ENCODE peak calls at places on chromosomes 1 and 21, in nine cellular contexts. H is epithelial cell of esophagus, Y is heart left ventricle, L is bronchial epithelial cell, W is foreskin fibroblast, N is thoracic aorta, P is astrocyte, X is psoas muscle, E is heart right ventricle. O is an unnamed sample.

GRCh38 chr1:1088036-1088800 is 14.1 kb upstream of the RNF223 start:
- DNase-seq in P (no peak), X (peak), N (no peak), Y (no peak), H (no peak), L (no peak), W (no peak), E (no peak), O (no peak)

GRCh38 chr1:94884101-94884875 is 42.6 kb downstream of the CNN3 start:
- DNase-seq in Y (no peak), P (peak), N (no peak), H (peak), W (peak), X (no peak), L (peak), E (no peak), O (no peak)

GRCh38 chr1:110515041-110515440 is 3.9 kb downstream of the KCNA10 start:
- DNase-seq in P (no peak), X (no peak), N (no peak), Y (no peak), L (no peak), W (no peak), E (no peak), H (no peak), O (no peak)

GRCh38 chr1:51575406-51576084 is 41.3 kb upstream of the OSBPL9 start:
- DNase-seq in X (no peak), N (no peak), P (peak), W (no peak), Y (no peak), E (no peak), H (no peak), L (no peak), O (peak)

GRCh38 chr21:39281207-39281606 is 32.2 kb downstream of the BRWD1 start:
- DNase-seq in E (no peak), N (no peak), L (no peak), P (no peak), W (no peak), Y (no peak), H (no peak), X (no peak), O (no peak)

GRCh38 chr1:79373481-79374132 is 367.1 kb upstream of the ADGRL4 start:
- DNase-seq in L (no peak), E (no peak), X (no peak), W (peak), H (no peak), P (peak), Y (peak), N (no peak), O (no peak)

GRCh38 chr1:223708001-223708359 is 4.4 kb upstream of the CAPN2 start:
- DNase-seq in N (no peak), Y (no peak), P (no peak), E (no peak), H (peak), X (no peak), W (no peak), L (peak), O (no peak)

GRCh38 chr1:222048030-222048632 is 306.2 kb upstream of the DUSP10 start:
- DNase-seq in X (no peak), N (no peak), Y (no peak), H (peak), L (peak), E (no peak), P (peak), W (peak), O (peak)

GRCh38 chr1:211591980-211592493 is 13.1 kb upstream of the SLC30A1 start:
- DNase-seq in E (no peak), P (peak), H (peak), Y (no peak), W (peak), N (no peak), X (no peak), L (peak), O (no peak)

GRCh38 chr1:56819393-56819899 is at the start of gene FYB2:
- DNase-seq in W (no peak), Y (peak), H (no peak), E (no peak), N (no peak), L (no peak), P (no peak), X (no peak), O (no peak)

GRCh38 chr1:145990249-145991097 is 5.9 kb downstream of the TXNIP start:
- DNase-seq in E (no peak), L (no peak), P (no peak), W (peak), X (peak), N (no peak), Y (peak), H (no peak), O (no peak)

GRCh38 chr1:98304888-98305287 is 356.6 kb upstream of the SNX7 start:
- DNase-seq in H (no peak), L (no peak), X (no peak), E (no peak), N (no peak), P (no peak), W (no peak), Y (no peak), O (no peak)

GRCh38 chr1:27366411-27367159 is at the start of gene MAP3K6:
- DNase-seq in X (peak), W (peak), L (peak), P (peak), E (peak), N (peak), H (peak), Y (peak), O (peak)

GRCh38 chr1:184610872-184611614 is 143.6 kb downstream of the EDEM3 start:
- DNase-seq in Y (peak), W (no peak), N (no peak), X (no peak), E (no peak), H (no peak), L (no peak), P (no peak), O (no peak)

GRCh38 chr1:154626456-154627246 is 18.7 kb upstream of the ADAR start:
- DNase-seq in L (peak), H (no peak), Y (no peak), P (no peak), X (no peak), E (no peak), W (no peak), N (no peak), O (no peak)

GRCh38 chr1:97137862-97138514 is 416.4 kb downstream of the PTBP2 start:
- DNase-seq in H (peak), E (peak), Y (peak), L (peak), P (peak), W (peak), N (no peak), X (no peak), O (peak)

GRCh38 chr1:168390261-168390660 is 109.6 kb downstream of the TBX19 start:
- DNase-seq in Y (no peak), X (no peak), E (no peak), H (peak), N (no peak), L (peak), W (no peak), P (no peak), O (no peak)

GRCh38 chr21:25324666-25325065 is 282.6 kb downstream of the MRPL39 start:
- DNase-seq in X (no peak), Y (no peak), W (no peak), E (no peak), L (no peak), N (no peak), P (no peak), H (no peak), O (no peak)

GRCh38 chr1:46223472-46223943 is 20.4 kb downstream of the LURAP1 start:
- DNase-seq in L (peak), Y (peak), W (peak), N (no peak), E (peak), P (peak), H (peak), X (peak), O (peak)

GRCh38 chr1:39902121-39902807 is 547 bp upstream of the MYCL start:
- DNase-seq in H (peak), P (no peak), Y (peak), N (no peak), X (peak), L (peak), E (peak), W (no peak), O (peak)
- TF ChIP-seq CTCF in H (peak), P (peak), Y (peak), N (peak), X (peak), L (peak), E (peak), W (peak), O (peak)

DNA sequence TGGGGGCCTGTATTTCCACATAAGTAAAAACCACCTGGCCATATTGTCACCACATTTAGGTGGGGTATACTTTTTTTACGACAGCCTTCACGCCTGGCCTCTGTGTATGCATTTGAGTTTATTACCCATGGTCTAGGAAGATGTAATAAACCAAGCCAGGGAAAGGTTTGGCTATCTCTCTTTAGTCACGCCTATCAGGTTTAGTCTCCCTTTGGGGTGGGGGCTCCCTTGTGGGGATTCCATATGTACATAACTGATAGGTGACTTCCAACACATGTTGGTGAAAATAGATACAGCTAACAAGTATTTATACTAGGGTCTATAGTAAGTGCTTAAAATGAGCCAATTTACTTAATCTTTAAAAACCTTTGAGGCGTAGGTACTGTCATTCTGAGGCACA is 4.2 kb downstream of the YBX1 start:
- DNase-seq in L (no peak), X (no peak), Y (no peak), W (no peak), H (no peak), E (no peak), P (no peak), N (no peak), O (no peak)
- H3K4me3 ChIP-seq in L (no peak), X (peak), Y (no peak), W (no peak), H (no peak), E (no peak), P (no peak), N (no peak), O (peak)

GRCh38 chr1:22488319-22488718 is 36.7 kb downstream of the ZBTB40 start:
- DNase-seq in Y (no peak), P (no peak), W (peak), L (no peak), E (no peak), H (no peak), N (no peak), X (no peak), O (no peak)

GRCh38 chr1:22489823-22490222 is 38.2 kb downstream of the ZBTB40 start:
- DNase-seq in Y (no peak), E (no peak), H (no peak), W (no peak), P (no peak), L (no peak), N (no peak), X (no peak), O (no peak)

GRCh38 chr1:22489278-22489677 is 37.6 kb downstream of the ZBTB40 start:
- DNase-seq in N (no peak), L (no peak), H (no peak), E (no peak), P (no peak), W (no peak), X (no peak), Y (no peak), O (no peak)

GRCh38 chr1:22490309-22490708 is 38.7 kb downstream of the ZBTB40 start:
- DNase-seq in X (no peak), N (no peak), P (no peak), E (no peak), W (no peak), H (no peak), Y (no peak), L (no peak), O (no peak)

DNA sequence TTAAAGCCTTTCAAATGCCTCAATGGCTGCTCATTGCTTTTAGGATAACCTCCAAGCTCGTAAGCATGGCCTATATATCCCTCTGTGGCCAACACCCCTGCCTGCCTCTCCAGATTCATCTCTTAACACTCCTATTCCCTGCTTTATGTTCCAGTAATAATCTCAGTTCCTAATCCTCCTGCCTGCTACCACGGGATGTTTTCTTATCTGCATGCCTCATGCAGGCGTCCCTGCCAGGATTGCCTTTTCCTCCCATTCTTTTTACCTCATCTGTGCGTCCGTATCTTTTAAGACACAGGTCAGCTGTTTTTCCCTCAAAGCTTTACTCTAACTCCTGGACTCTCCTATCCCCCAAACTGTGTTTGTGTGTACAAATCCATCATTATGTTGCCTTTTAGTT is 36.1 kb downstream of the ZBTB40 start:
- DNase-seq in N (no peak), E (no peak), Y (no peak), W (no peak), X (no peak), L (no peak), P (no peak), H (no peak), O (no peak)
- TF ChIP-seq CTCF in N (no peak), E (no peak), Y (no peak), W (no peak), X (no peak), L (no peak), P (no peak), H (no peak), O (no peak)

GRCh38 chr1:201275266-201275666 is 8.0 kb upstream of the PKP1 start:
- DNase-seq in E (peak), X (peak), P (peak), H (peak), N (no peak), W (no peak), L (peak), Y (peak), O (no peak)
- H3K4me3 ChIP-seq in E (no peak), X (no peak), P (no peak), H (no peak), N (no peak), W (no peak), L (no peak), Y (no peak), O (no peak)

GRCh38 chr21:17988038-17988437 is 168.9 kb upstream of the C21orf91 start:
- DNase-seq in Y (no peak), X (no peak), N (no peak), E (no peak), W (no peak), P (no peak), L (peak), H (peak), O (no peak)
- TF ChIP-seq CTCF in Y (no peak), X (no peak), N (no peak), E (no peak), W (no peak), P (no peak), L (no peak), H (no peak), O (no peak)

GRCh38 chr1:26067432-26067911 is at the start of gene TRIM63:
- DNase-seq in E (peak), W (no peak), H (no peak), X (peak), Y (peak), P (no peak), L (no peak), N (no peak), O (no peak)
- H3K4me3 ChIP-seq in E (peak), W (no peak), H (no peak), X (peak), Y (peak), P (no peak), L (no peak), N (no peak), O (no peak)

GRCh38 chr1:32741417-32742131 is 39.0 kb upstream of the SYNC start:
- DNase-seq in H (no peak), X (peak), Y (no peak), P (no peak), W (no peak), N (no peak), L (no peak), E (no peak), O (no peak)
- TF ChIP-seq CTCF in H (no peak), X (peak), Y (peak), P (no peak), W (peak), N (no peak), L (peak), E (no peak), O (peak)

GRCh38 chr1:226652613-226653012 is 86.5 kb downstream of the ITPKB start:
- DNase-seq in N (no peak), P (no peak), E (no peak), X (peak), W (no peak), L (no peak), H (no peak), Y (peak), O (no peak)
- H3K4me3 ChIP-seq in N (no peak), P (no peak), E (no peak), X (no peak), W (no peak), L (no peak), H (no peak), Y (no peak), O (no peak)

GRCh38 chr21:45270306-45270821 is 17.3 kb downstream of the POFUT2 start:
- DNase-seq in L (no peak), W (no peak), Y (no peak), N (no peak), E (no peak), H (no peak), X (no peak), P (no peak), O (no peak)
- TF ChIP-seq CTCF in L (peak), W (peak), Y (no peak), N (no peak), E (no peak), H (peak), X (no peak), P (peak), O (no peak)

DNA sequence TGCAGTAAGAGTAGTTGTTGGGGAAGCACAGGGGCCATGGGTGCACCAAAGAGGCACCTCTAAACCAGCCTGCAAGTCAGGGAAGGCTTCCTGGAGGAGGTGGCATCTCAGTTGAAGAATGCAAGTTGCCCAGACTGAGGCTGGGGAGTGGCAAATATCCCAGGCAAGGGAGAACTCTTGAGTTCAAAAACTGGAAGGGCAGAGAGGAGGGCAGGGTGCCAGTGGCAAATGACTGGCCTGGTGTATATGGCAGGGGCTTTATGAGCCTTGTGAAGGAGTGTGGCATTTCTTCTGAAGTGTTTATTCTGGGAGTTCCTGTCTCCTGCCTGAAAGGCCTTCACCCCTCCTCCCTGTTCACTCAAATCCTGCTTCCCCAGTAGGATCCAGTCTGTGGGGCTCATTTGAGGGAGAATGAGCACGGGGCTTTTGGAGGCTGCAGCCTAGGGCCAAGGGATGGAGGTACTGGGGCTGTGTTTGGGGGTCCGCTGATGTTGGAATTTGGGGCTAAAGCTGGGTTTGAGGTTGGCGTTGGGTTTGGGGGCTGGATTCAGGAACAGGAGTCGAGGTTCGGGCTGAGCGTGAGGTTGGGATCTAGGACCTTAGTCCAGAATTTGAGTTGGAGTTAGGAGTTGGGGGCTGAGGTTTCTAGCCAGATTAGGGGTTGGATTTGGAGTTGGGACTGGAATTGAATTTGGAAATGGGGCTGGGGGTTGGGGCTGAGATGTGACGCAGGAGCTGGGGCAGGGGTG is at the start of gene TMEM125:
- DNase-seq in P (no peak), X (no peak), N (no peak), H (no peak), Y (no peak), L (no peak), W (no peak), E (no peak), O (no peak)
- H3K4me3 ChIP-seq in P (peak), X (no peak), N (no peak), H (peak), Y (peak), L (peak), W (no peak), E (no peak), O (no peak)

O was measured in GM12865.